ENCODE peak calls at places on chromosomes 7 and 10, in eight cellular contexts. G is pancreas, N is GM10248, J is GM20000, X is lower leg skin, R is ovary, A is neural progenitor cell, E is PC-3. Y is an unnamed sample.

GRCh38 chr10:14023612-14024348 is 306.9 kb downstream of the FRMD4A start:
- DNase-seq in N (no peak), E (no peak), G (no peak), A (no peak), J (no peak), X (no peak), R (no peak), Y (no peak)

GRCh38 chr7:43726466-43726865 is 2.9 kb downstream of the COA1 start:
- DNase-seq in J (no peak), R (no peak), N (no peak), X (no peak), A (no peak), E (no peak), G (no peak), Y (no peak)

GRCh38 chr10:48493083-48493871 is 111.6 kb downstream of the ARHGAP22 start:
- DNase-seq in E (no peak), J (no peak), A (no peak), X (no peak), R (no peak), N (no peak), G (no peak), Y (no peak)

GRCh38 chr10:4344544-4344994 is 481.4 kb upstream of the AKR1E2 start:
- DNase-seq in E (peak; percentile 90), R (peak; percentile 22), X (peak; percentile 89), G (no peak), A (no peak), N (no peak), J (no peak), Y (no peak)

GRCh38 chr7:4037877-4038276 is 644.2 kb upstream of the FOXK1 start:
- DNase-seq in R (no peak), J (no peak), G (no peak), X (no peak), N (no peak), E (no peak), A (no peak), Y (no peak)

GRCh38 chr7:121504478-121504877 is 108.4 kb upstream of the FAM3C start:
- DNase-seq in J (no peak), R (no peak), G (no peak), N (no peak), A (no peak), X (peak; percentile 49), E (peak; percentile 76), Y (no peak)

GRCh38 chr10:125171402-125172316 is 11.3 kb upstream of the CTBP2 start:
- DNase-seq in R (no peak), A (no peak), J (no peak), E (no peak), N (no peak), G (no peak), X (no peak), Y (no peak)

GRCh38 chr7:82229164-82229563 is 214.4 kb downstream of the CACNA2D1 start:
- DNase-seq in X (no peak), N (no peak), G (no peak), E (no peak), A (no peak), J (no peak), R (no peak), Y (no peak)

GRCh38 chr10:101405006-101405405 is 51.0 kb downstream of the BTRC start:
- DNase-seq in X (no peak), A (no peak), G (no peak), R (no peak), E (no peak), J (no peak), N (no peak), Y (no peak)

GRCh38 chr7:36286241-36286640 is 103.4 kb upstream of the ANLN start:
- DNase-seq in X (no peak), R (no peak), J (no peak), E (no peak), G (no peak), N (no peak), A (no peak), Y (no peak)

GRCh38 chr7:2040201-2040892 is 192.4 kb downstream of the MAD1L1 start:
- DNase-seq in E (no peak), A (no peak), N (no peak), R (no peak), J (no peak), G (no peak), X (no peak), Y (no peak)

GRCh38 chr7:30371321-30371720 is 86.9 kb downstream of the ZNRF2 start:
- DNase-seq in J (no peak), A (no peak), G (no peak), X (no peak), N (no peak), E (no peak), R (no peak), Y (no peak)

GRCh38 chr10:99682752-99683151 is 23.4 kb downstream of the ENTPD7 start:
- DNase-seq in R (no peak), G (peak; percentile 21), X (no peak), J (no peak), N (no peak), A (no peak), E (peak; percentile 36), Y (no peak)

GRCh38 chr10:124696446-124697392 is 47.5 kb downstream of the FAM53B start:
- DNase-seq in A (no peak), J (peak; percentile 81), X (no peak), N (peak; percentile 83), G (no peak), E (no peak), R (no peak), Y (no peak)

GRCh38 chr10:122490268-122490667 is 28.9 kb downstream of the HTRA1 start:
- DNase-seq in N (no peak), X (no peak), J (no peak), E (peak; percentile 48), G (no peak), A (no peak), R (no peak), Y (no peak)

GRCh38 chr7:143240323-143241168 is 18.7 kb downstream of the TAS2R40 start:
- DNase-seq in N (peak; percentile 54), R (peak; percentile 51), J (peak; percentile 56), A (peak; percentile 78), E (peak; percentile 87), X (peak; percentile 70), G (peak; percentile 46), Y (peak; percentile 69)

GRCh38 chr10:78567680-78568453 is 500.9 kb upstream of the ZMIZ1 start:
- DNase-seq in X (no peak), J (no peak), G (no peak), R (no peak), A (no peak), N (no peak), E (peak; percentile 40), Y (no peak)

DNA sequence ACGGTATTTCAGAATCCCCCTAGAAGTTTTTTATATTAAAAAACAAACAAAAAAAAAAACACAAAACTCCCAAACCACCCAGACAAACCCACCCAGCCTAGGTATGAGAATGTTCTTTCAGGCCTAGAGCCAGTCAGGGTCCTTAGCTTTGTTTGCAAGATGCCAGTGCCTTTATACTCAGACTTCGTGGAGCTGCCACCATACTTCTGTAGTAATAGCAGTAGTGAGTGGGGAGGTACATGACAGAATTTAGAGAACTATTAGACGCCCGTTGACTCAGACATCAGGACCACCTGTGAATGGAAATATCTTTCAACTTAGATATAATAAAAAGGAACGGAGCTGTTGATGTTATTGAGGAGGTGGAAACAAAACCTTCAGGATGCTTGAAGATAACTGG is 138.2 kb upstream of the MKLN1 start:
- DNase-seq in R (no peak), J (no peak), X (no peak), A (no peak), E (no peak), N (no peak), G (no peak), Y (no peak)
- TF ChIP-seq CTCF in R (no peak), J (no peak), X (no peak), A (no peak), E (no peak), N (no peak), G (no peak), Y (no peak)

GRCh38 chr10:74081192-74081803 is 69.3 kb downstream of the AP3M1 start:
- DNase-seq in J (peak; percentile 42), A (peak; percentile 64), E (peak; percentile 94), R (no peak), N (peak; percentile 37), G (no peak), X (no peak), Y (peak; percentile 41)
- TF ChIP-seq CTCF in J (peak; percentile 63), A (peak; percentile 80), E (no peak), R (peak; percentile 57), N (peak; percentile 64), G (peak; percentile 25), X (no peak), Y (peak; percentile 69)

GRCh38 chr7:44765579-44766415 is 17.1 kb downstream of the ZMIZ2 start:
- DNase-seq in J (no peak), N (no peak), E (no peak), A (no peak), X (no peak), G (no peak), R (no peak), Y (no peak)

GRCh38 chr7:44764081-44764480 is 15.4 kb downstream of the ZMIZ2 start:
- DNase-seq in X (no peak), N (no peak), J (no peak), R (no peak), A (no peak), E (no peak), G (no peak), Y (no peak)

GRCh38 chr7:44762726-44763522 is 14.3 kb downstream of the ZMIZ2 start:
- DNase-seq in J (peak; percentile 28), G (no peak), E (no peak), A (no peak), X (no peak), R (no peak), N (no peak), Y (no peak)

GRCh38 chr7:44766416-44766801 is 17.8 kb downstream of the ZMIZ2 start:
- DNase-seq in N (no peak), G (no peak), A (no peak), J (no peak), X (no peak), E (no peak), R (no peak), Y (no peak)

GRCh38 chr7:44764665-44765578 is 16.3 kb downstream of the ZMIZ2 start:
- DNase-seq in N (no peak), E (no peak), R (no peak), G (peak; percentile 37), A (no peak), J (no peak), X (no peak), Y (no peak)
- TF ChIP-seq CTCF in N (no peak), E (peak; percentile 31), R (no peak), G (no peak), A (no peak), J (no peak), X (no peak), Y (no peak)

GRCh38 chr10:44384601-44385422 is at the start of gene CXCL12:
- DNase-seq in N (no peak), E (no peak), G (peak; percentile 68), X (peak; percentile 15), R (peak; percentile 66), A (peak; percentile 74), J (peak; percentile 37), Y (peak; percentile 58)

GRCh38 chr10:44385726-44386438 is 985 bp upstream of the CXCL12 start:
- DNase-seq in J (peak; percentile 44), A (peak; percentile 38), R (peak; percentile 46), G (no peak), X (no peak), N (no peak), E (no peak), Y (no peak)

GRCh38 chr10:44385423-44385725 is 477 bp upstream of the CXCL12 start:
- DNase-seq in N (no peak), J (peak; percentile 36), E (no peak), R (no peak), G (no peak), A (peak; percentile 34), X (no peak), Y (no peak)

GRCh38 chr10:44387853-44388251 is 3.0 kb upstream of the CXCL12 start:
- DNase-seq in E (no peak), R (no peak), G (no peak), N (no peak), J (no peak), X (no peak), A (no peak), Y (no peak)

GRCh38 chr10:44386546-44387052 is 1.7 kb upstream of the CXCL12 start:
- DNase-seq in A (peak; percentile 89), N (peak; percentile 85), E (peak; percentile 73), J (peak; percentile 90), G (peak; percentile 60), R (peak; percentile 84), X (no peak), Y (peak; percentile 85)
- TF ChIP-seq CTCF in A (peak; percentile 88), N (peak; percentile 76), E (peak; percentile 87), J (peak; percentile 71), G (peak; percentile 84), R (peak; percentile 79), X (no peak), Y (peak; percentile 87)

Y was measured in glutamatergic neuron.